ENCODE peak calls at places on chromosome 9, in four cellular contexts. U, N, I and Z are unnamed samples.
A peak's percentile ranks its signal among the peaks of the same experiment; 100 is the strongest.

GRCh38 chr9:72524820-72525539 is 3.6 kb downstream of the TMC1 start:
- DNase-seq in U (no peak), N (peak; percentile 96), I (peak; percentile 23), Z (no peak)

GRCh38 chr9:129838707-129839259 is 3.5 kb downstream of the USP20 start:
- DNase-seq in U (no peak), N (peak; percentile 56), I (no peak), Z (no peak)

GRCh38 chr9:129405089-129405830 is 215.6 kb downstream of the C9orf50 start:
- DNase-seq in U (no peak), N (peak; percentile 68), I (no peak), Z (no peak)

GRCh38 chr9:134331186-134332025 is 5.2 kb downstream of the RXRA start:
- DNase-seq in U (no peak), N (no peak), I (no peak), Z (no peak)

GRCh38 chr9:96015876-96016686 is 140.6 kb downstream of the ERCC6L2 start:
- DNase-seq in U (no peak), N (no peak), I (no peak), Z (no peak)

GRCh38 chr9:121810489-121810888 is 159.1 kb downstream of the DAB2IP start:
- DNase-seq in U (no peak), N (no peak), I (no peak), Z (no peak)

GRCh38 chr9:34599546-34599945 is 10.0 kb upstream of the CNTFR start:
- DNase-seq in U (no peak), N (no peak), I (no peak), Z (no peak)

GRCh38 chr9:4604678-4605095 is 57.4 kb upstream of the PLPP6 start:
- DNase-seq in U (peak; percentile 74), N (peak; percentile 80), I (no peak), Z (peak; percentile 68)

GRCh38 chr9:84002344-84002743 is 21.7 kb downstream of the RMI1 start:
- DNase-seq in U (no peak), N (peak; percentile 42), I (no peak), Z (no peak)